ENCODE peak calls at places on chromosome 1, in six cellular contexts. L is A549, O is coronary artery, K is GM12865, S is PC-9, X is glutamatergic neuron. J is an unnamed sample.

GRCh38 chr1:186899577-186899976 is 70.8 kb downstream of the PLA2G4A start:
- DNase-seq in L (no peak), O (no peak), K (peak; percentile 77), S (no peak), X (no peak), J (no peak)

GRCh38 chr1:9231648-9232332 is 2.8 kb upstream of the H6PD start:
- DNase-seq in L (no peak), O (no peak), K (peak; percentile 67), S (peak; percentile 25), X (no peak), J (no peak)

GRCh38 chr1:65020774-65021173 is 54.4 kb upstream of the JAK1 start:
- DNase-seq in L (no peak), O (no peak), K (no peak), S (no peak), X (no peak), J (no peak)

GRCh38 chr1:16032388-16033100 is 10.7 kb downstream of the CLCNKA start:
- DNase-seq in L (peak; percentile 77), O (peak; percentile 90), K (peak; percentile 82), S (peak; percentile 89), X (peak; percentile 95), J (peak; percentile 91)

GRCh38 chr1:44472614-44473262 is 67.7 kb downstream of the RNF220 start:
- DNase-seq in L (no peak), O (no peak), K (peak; percentile 12), S (peak; percentile 26), X (no peak), J (no peak)

GRCh38 chr1:64691631-64692030 is 53.2 kb upstream of the RAVER2 start:
- DNase-seq in L (no peak), O (no peak), K (no peak), S (no peak), X (no peak), J (no peak)

GRCh38 chr1:2645776-2646175 is 13.0 kb upstream of the MMEL1 start:
- DNase-seq in L (no peak), O (no peak), K (no peak), S (no peak), X (no peak), J (no peak)

GRCh38 chr1:66253330-66253921 is 280.5 kb upstream of the SGIP1 start:
- DNase-seq in L (peak; percentile 55), O (no peak), K (peak; percentile 72), S (no peak), X (no peak), J (peak; percentile 33)

GRCh38 chr1:40032240-40032891 is 8.2 kb upstream of the CAP1 start:
- DNase-seq in L (peak; percentile 40), O (no peak), K (peak; percentile 82), S (peak; percentile 55), X (peak; percentile 63), J (peak; percentile 55)

GRCh38 chr1:91502138-91502881 is 1.7 kb downstream of the CDC7 start:
- DNase-seq in L (no peak), O (no peak), K (no peak), S (no peak), X (no peak), J (no peak)

GRCh38 chr1:91502882-91503184 is 2.2 kb downstream of the CDC7 start:
- DNase-seq in L (no peak), O (no peak), K (peak; percentile 40), S (no peak), X (no peak), J (no peak)

GRCh38 chr1:91500756-91501526 is at the start of gene CDC7:
- DNase-seq in L (peak; percentile 67), O (peak; percentile 92), K (peak; percentile 95), S (peak; percentile 87), X (peak; percentile 95), J (peak; percentile 95)

GRCh38 chr1:91499904-91500755 is 521 bp upstream of the CDC7 start:
- DNase-seq in L (no peak), O (no peak), K (no peak), S (no peak), X (no peak), J (no peak)

DNA sequence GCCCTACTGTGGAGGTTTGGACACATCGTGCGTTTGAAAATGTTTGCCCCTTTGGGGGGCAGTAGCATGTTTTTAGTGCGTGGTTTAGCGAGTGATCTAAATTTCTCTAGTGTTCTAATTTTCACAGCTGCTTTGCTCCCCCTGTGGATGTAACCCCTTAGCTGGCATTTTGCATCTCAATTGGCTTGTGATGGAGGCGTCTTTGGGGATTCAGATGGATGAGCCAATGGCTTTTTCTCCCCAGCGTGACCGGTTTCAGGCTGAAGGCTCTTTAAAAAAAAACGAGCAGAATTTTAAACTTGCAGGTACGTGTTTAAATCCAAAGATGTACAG is 842 bp downstream of the CDC7 start:
- DNase-seq in L (peak; percentile 28), O (no peak), K (peak; percentile 62), S (no peak), X (peak; percentile 37), J (no peak)
- TF ChIP-seq CTCF in L (no peak), O (no peak), K (no peak), S (peak; percentile 39), X (peak; percentile 30), J (no peak)

DNA sequence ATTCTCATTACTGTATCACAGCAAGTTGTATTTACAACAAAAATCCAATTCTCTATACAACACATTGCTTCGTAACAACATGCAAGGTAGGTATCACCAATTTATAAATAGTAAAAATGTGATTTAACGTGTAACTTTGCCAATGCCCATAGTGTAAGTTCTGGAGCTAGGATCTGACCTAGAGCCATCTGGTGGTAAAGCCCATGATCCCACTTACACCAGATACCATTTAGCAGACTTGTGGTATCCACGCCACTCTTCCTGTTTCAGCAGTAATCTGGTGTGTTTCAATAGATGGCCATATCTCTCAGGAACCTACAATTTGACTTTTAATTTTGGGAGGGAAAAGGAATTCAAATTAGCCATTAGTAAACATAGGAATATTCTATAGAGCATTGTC is 10.2 kb downstream of the SETSIP start:
- DNase-seq in L (no peak), O (no peak), K (no peak), S (no peak), X (no peak), J (no peak)
- TF ChIP-seq CTCF in L (no peak), O (no peak), K (no peak), S (no peak), X (no peak), J (no peak)

GRCh38 chr1:51926171-51926812 is 47.8 kb upstream of the NRDC start:
- DNase-seq in L (no peak), O (no peak), K (peak; percentile 45), S (peak; percentile 5), X (no peak), J (peak; percentile 12)
- TF ChIP-seq CTCF in L (peak; percentile 30), O (no peak), K (peak; percentile 31), S (peak; percentile 18), X (no peak), J (no peak)

GRCh38 chr1:31765041-31765467 is 914 bp upstream of the ADGRB2 start:
- DNase-seq in L (no peak), O (no peak), K (peak; percentile 19), S (peak; percentile 34), X (peak; percentile 72), J (peak; percentile 47)
- TF ChIP-seq CTCF in L (peak; percentile 27), O (no peak), K (no peak), S (peak; percentile 66), X (peak; percentile 31), J (peak; percentile 22)

DNA sequence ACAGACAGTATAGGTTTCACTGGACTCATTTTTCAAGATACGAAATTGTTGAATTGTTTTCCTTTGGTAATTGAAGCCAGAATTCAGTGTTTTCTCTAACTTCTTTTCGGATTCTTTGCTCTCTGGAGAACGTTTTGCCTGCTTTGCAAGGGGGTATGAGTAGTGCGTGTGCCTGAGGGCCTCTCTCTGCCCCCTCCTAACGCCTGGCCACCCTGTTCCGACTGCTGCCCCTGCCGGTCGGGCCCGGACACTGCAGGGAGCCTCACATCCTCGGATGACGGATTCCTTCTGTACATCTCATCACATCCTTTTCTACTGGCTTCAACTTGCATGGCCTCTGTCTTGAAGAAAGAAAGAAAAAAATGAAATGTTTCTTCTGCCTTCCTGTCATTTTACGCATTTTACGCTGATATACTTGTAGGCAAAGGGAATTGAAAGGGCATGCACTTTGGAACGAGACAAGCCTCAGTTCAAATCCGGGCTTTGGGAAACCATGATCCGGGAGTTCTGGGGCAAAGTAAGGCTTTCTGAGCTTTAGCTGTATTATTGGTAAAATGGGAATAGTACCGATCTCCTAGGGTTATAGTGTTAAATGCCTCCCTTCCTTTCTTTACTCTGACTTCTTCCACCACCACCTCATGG is 65.1 kb downstream of the DISC1 start:
- DNase-seq in L (peak; percentile 55), O (no peak), K (peak; percentile 37), S (no peak), X (peak; percentile 81), J (peak; percentile 64)
- TF ChIP-seq CTCF in L (peak; percentile 47), O (no peak), K (peak; percentile 77), S (peak; percentile 38), X (peak; percentile 87), J (peak; percentile 72)

J was measured in endothelial cell.